ENCODE peak calls at places on chromosomes 1 and 21, in five cellular contexts. V is astrocyte of the spinal cord, B is hepatocyte, W is lower lobe of right lung, S is AG09309. D is an unnamed sample.

GRCh38 chr1:44924835-44925464 is 61.4 kb downstream of the EIF2B3 start:
- DNase-seq in V (peak), B (peak), W (no peak), S (peak), D (peak)

GRCh38 chr1:181769846-181770245 is 286.5 kb downstream of the CACNA1E start:
- DNase-seq in V (no peak), B (no peak), W (no peak), S (no peak), D (no peak)

GRCh38 chr1:67612690-67613322 is 72.2 kb upstream of the GADD45A start:
- DNase-seq in V (no peak), B (no peak), W (no peak), S (no peak), D (no peak)

GRCh38 chr21:29245104-29245643 is 53.5 kb upstream of the BACH1 start:
- DNase-seq in V (no peak), B (no peak), W (no peak), S (no peak), D (peak)

GRCh38 chr1:232335261-232335660 is 294.7 kb downstream of the SIPA1L2 start:
- DNase-seq in V (no peak), B (no peak), W (no peak), S (no peak), D (no peak)

GRCh38 chr1:232522189-232522588 is 107.7 kb downstream of the SIPA1L2 start:
- DNase-seq in V (no peak), B (no peak), W (no peak), S (no peak), D (no peak)

GRCh38 chr21:39098696-39099111 is 84.5 kb downstream of the PSMG1 start:
- DNase-seq in V (no peak), B (no peak), W (no peak), S (no peak), D (no peak)

GRCh38 chr1:116064616-116065015 is 46.6 kb upstream of the MAB21L3 start:
- DNase-seq in V (no peak), B (no peak), W (no peak), S (no peak), D (no peak)

GRCh38 chr1:38221006-38221649 is 174.5 kb upstream of the POU3F1 start:
- DNase-seq in V (peak), B (no peak), W (no peak), S (peak), D (no peak)

GRCh38 chr1:235079443-235079967 is 49.1 kb downstream of the TOMM20 start:
- DNase-seq in V (peak), B (peak), W (peak), S (no peak), D (peak)

GRCh38 chr1:43608789-43609188 is 41.2 kb upstream of the KDM4A start:
- DNase-seq in V (no peak), B (no peak), W (no peak), S (no peak), D (no peak)

GRCh38 chr1:29081201-29081600 is 42.5 kb downstream of the TMEM200B start:
- DNase-seq in V (no peak), B (no peak), W (no peak), S (no peak), D (no peak)

GRCh38 chr1:39642796-39643195 is 3.4 kb upstream of the HEYL start:
- DNase-seq in V (no peak), B (no peak), W (no peak), S (no peak), D (no peak)

GRCh38 chr21:38929137-38929536 is 123.4 kb downstream of the ETS2 start:
- DNase-seq in V (no peak), B (no peak), W (no peak), S (no peak), D (no peak)

GRCh38 chr1:29236993-29237905 is 927 bp downstream of the PTPRU start:
- DNase-seq in V (peak), B (peak), W (peak), S (no peak), D (no peak)

GRCh38 chr1:169957884-169958283 is 64.2 kb upstream of the SCYL3 start:
- DNase-seq in V (no peak), B (no peak), W (no peak), S (no peak), D (no peak)

GRCh38 chr1:25546193-25546592 is 2.8 kb downstream of the LDLRAP1 start:
- DNase-seq in V (no peak), B (no peak), W (no peak), S (no peak), D (no peak)

GRCh38 chr1:209742409-209743144 is 13.3 kb upstream of the TRAF3IP3 start:
- DNase-seq in V (peak), B (no peak), W (no peak), S (peak), D (no peak)

GRCh38 chr1:25815208-25816111 is 4.3 kb upstream of the MTFR1L start:
- DNase-seq in V (no peak), B (no peak), W (no peak), S (no peak), D (no peak)

GRCh38 chr1:107664882-107665871 is 299.8 kb downstream of the VAV3 start:
- DNase-seq in V (no peak), B (peak), W (no peak), S (no peak), D (no peak)

GRCh38 chr21:22791986-22792560 is 1793.9 kb downstream of the NCAM2 start:
- DNase-seq in V (peak), B (peak), W (no peak), S (no peak), D (peak)

GRCh38 chr1:89808429-89809117 is 12.3 kb upstream of the LRRC8D start:
- DNase-seq in V (peak), B (peak), W (no peak), S (no peak), D (no peak)

GRCh38 chr1:6438047-6438525 is 13.5 kb downstream of the ESPN start:
- DNase-seq in V (no peak), B (peak), W (peak), S (no peak), D (peak)

DNA sequence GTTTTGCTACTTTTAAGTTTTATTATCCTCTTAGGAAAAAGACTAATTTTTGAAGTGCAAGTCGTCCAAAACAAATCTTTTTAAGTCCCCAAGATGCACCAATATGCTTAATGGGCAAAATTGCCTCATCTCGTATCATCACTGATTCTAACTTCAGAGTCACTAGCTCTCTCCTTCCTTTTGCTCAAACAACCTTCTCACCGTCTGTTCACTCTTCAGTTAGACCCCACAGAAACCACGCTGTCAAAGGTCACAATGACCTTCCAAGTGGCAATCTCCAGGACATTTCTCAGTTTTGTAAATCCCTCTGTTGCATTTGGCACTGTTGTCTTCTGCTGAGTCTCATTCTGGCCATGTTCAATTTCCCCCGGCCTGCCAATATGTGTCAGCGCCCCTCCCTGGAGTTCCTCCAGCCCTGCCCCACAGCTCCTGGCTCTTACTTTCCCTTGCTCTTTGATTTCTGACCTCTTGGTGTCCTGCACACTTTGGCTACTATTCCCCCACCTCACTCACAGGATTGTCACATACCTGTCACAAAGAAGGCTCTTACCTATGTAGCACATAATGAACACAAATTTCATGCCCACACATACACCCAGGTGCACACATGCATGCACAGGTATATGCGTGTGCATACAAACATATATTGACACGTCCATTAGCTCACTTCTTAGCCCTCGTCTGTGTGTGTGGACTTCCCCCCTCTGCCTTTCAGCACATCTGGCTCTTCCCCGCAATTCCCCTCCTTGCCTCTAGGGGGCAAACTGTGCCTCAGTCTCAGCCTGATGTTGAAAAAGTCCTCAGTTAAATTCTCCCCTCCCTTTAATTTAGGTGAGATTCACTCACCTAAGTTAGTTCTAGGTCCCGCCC is 354.0 kb upstream of the DUSP10 start:
- DNase-seq in V (no peak), B (peak), W (no peak), S (no peak), D (peak)
- TF ChIP-seq CTCF in V (peak), B (peak), W (peak), S (peak), D (peak)

GRCh38 chr1:207241164-207241934 is 80.1 kb upstream of the CD55 start:
- DNase-seq in V (no peak), B (peak), W (no peak), S (no peak), D (no peak)
- H3K4me3 ChIP-seq in V (no peak), B (no peak), W (no peak), S (no peak), D (no peak)

GRCh38 chr1:31425301-31426081 is 12.5 kb downstream of the SERINC2 start:
- DNase-seq in V (no peak), B (no peak), W (no peak), S (no peak), D (no peak)

GRCh38 chr1:31426249-31426922 is 13.4 kb downstream of the SERINC2 start:
- DNase-seq in V (no peak), B (no peak), W (no peak), S (no peak), D (peak)

GRCh38 chr1:31422505-31423319 is 9.7 kb downstream of the SERINC2 start:
- DNase-seq in V (peak), B (peak), W (peak), S (peak), D (peak)

GRCh38 chr1:31423418-31423947 is 10.5 kb downstream of the SERINC2 start:
- DNase-seq in V (no peak), B (no peak), W (peak), S (no peak), D (peak)

DNA sequence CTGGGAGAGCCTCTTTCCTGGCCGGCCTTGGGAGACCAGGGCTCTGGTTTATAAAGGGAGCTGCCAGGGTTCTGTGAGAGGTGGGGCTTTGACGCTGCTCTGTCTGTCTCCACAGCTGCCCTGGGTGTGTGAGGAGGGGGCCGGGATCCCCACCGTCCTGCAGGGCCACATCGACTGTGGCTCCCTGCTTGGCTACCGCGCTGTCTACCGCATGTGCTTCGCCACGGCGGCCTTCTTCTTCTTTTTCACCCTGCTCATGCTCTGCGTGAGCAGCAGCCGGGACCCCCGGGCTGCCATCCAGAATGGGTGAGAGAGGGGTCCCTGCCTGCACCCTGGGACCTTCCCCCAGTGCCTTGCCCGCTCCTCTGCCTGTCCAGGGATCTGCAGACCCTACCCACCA is 11.6 kb downstream of the SERINC2 start:
- DNase-seq in V (no peak), B (no peak), W (no peak), S (no peak), D (no peak)
- TF ChIP-seq CTCF in V (no peak), B (no peak), W (no peak), S (no peak), D (no peak)

DNA sequence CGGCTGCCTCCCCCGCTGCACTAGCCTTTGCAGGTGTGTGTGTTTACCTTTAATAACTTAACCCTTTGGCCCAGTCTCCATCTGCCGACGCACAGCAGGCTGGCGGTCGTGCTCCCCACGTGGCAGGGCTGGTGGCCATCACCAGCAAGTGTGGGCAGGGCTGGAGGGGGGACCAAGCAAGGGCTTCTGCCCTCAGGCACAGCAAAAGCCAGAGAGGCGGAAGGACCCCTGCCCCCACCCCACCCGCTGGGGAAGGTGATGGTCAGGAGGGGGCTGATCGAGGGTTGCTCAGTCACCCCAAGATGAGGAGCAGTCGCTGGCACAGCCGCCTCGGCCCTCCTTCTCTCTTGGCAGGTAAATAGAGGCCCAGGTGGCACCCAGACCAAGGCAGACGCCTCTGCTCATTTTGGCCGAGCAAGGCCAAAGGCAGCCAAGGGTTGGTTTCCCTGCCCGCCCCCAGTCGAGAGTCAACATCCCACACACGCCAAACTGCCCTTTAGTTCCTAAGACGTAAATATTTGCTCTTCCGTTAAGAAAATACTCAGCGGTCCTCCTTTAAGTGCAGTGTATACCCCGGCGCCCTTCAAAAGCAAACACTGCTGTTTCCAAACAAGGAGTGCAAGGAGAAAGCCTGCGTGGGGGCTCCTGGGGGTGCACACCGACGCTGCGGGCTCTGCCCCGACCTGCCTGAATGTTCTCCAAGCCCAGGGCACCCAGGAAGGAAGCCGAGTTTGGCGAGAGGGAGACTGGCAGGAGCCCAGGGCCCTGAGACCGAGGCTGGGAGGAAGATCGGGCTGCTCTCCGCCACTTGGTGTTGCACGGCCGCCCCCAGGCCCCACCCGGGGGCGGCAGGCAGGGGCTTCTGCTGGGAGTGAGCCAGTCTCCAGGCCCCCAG is 82.7 kb downstream of the SIK1 start:
- DNase-seq in V (no peak), B (peak), W (peak), S (no peak), D (no peak)
- H3K4me3 ChIP-seq in V (no peak), B (no peak), W (no peak), S (no peak), D (no peak)

DNA sequence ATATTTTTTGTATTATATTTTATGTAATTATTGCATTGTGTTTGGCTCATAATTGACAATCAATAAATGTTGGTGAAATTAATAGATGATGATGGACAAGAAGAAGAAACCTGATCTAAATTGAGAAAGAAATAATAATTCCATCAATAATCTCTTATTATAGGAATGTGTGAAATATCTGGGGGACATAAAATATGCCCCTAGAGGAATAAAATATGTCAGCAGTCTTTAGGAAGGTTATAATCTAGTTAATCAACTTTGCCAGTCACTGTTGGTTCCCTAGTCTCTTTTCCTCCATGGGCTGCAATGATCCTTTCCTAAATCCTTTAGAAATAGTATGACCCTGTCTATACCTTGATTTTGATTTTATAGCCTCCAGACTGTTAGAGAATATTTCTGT is 549.7 kb upstream of the ADGRL4 start:
- DNase-seq in V (no peak), B (no peak), W (no peak), S (no peak), D (no peak)
- TF ChIP-seq CTCF in V (no peak), B (no peak), W (no peak), S (no peak), D (no peak)

GRCh38 chr1:119870917-119871486 is 25.3 kb downstream of the ADAM30 start:
- DNase-seq in V (peak), B (peak), W (peak), S (peak), D (peak)
- H3K4me3 ChIP-seq in V (no peak), B (no peak), W (no peak), S (no peak), D (no peak)

DNA sequence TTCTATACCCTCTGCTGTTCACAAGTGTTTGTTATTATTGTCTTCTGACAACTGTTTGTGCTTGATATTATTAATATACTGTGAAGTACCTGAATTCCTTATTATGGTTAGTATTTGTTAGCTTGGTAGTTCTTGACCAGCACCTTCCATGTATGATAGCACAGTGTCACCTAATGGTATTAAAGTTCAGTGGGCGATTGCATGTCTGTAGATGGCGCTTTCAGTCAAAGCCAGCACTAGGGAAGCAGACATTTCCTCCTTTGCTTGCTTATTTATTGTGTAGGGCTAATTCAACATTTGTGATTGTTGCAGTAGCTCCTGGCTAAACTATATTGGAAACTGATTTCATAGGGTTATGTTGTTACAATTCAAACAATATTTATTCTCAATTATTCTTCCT is 218.0 kb downstream of the ZP4 start:
- DNase-seq in V (no peak), B (peak), W (no peak), S (no peak), D (peak)
- TF ChIP-seq CTCF in V (no peak), B (peak), W (no peak), S (no peak), D (no peak)

GRCh38 chr21:37435719-37436118 is 69.1 kb downstream of the DYRK1A start:
- DNase-seq in V (peak), B (no peak), W (no peak), S (no peak), D (no peak)
- H3K4me3 ChIP-seq in V (no peak), B (no peak), W (no peak), S (no peak), D (no peak)

GRCh38 chr1:155776414-155776813 is 80.6 kb downstream of the GON4L start:
- DNase-seq in V (no peak), B (no peak), W (no peak), S (no peak), D (no peak)
- TF ChIP-seq CTCF in V (no peak), B (no peak), W (no peak), S (no peak), D (no peak)